ENCODE peak calls at places on chromosome 13, in seven cellular contexts. Y is CD8-positive, alpha-beta memory T cell; H is astrocyte of the cerebellum; A is endodermal cell; P is right atrium auricular region; V is hepatocyte; X is A673. D is an unnamed sample.

GRCh38 chr13:95002126-95002525 is 289.8 kb upstream of the SOX21 start:
- DNase-seq in Y (no peak), H (no peak), A (no peak), P (no peak), V (no peak), X (no peak), D (no peak)

GRCh38 chr13:44801990-44802389 is 187.3 kb downstream of the NUFIP1 start:
- DNase-seq in Y (no peak), H (peak; percentile 63), A (no peak), P (no peak), V (peak; percentile 38), X (no peak), D (peak; percentile 18)

GRCh38 chr13:77523834-77524728 is 11.4 kb upstream of the SCEL start:
- DNase-seq in Y (no peak), H (no peak), A (no peak), P (no peak), V (no peak), X (no peak), D (no peak)

GRCh38 chr13:62356977-62357376 is 941.3 kb upstream of the PCDH20 start:
- DNase-seq in Y (no peak), H (no peak), A (no peak), P (no peak), V (no peak), X (no peak), D (no peak)

GRCh38 chr13:19597523-19597922 is 35.9 kb upstream of the MPHOSPH8 start:
- DNase-seq in Y (no peak), H (no peak), A (no peak), P (no peak), V (no peak), X (peak; percentile 25), D (no peak)

GRCh38 chr13:50392977-50393376 is 377.7 kb downstream of the KCNRG start:
- DNase-seq in Y (no peak), H (no peak), A (no peak), P (no peak), V (no peak), X (no peak), D (no peak)

GRCh38 chr13:26499209-26499601 is 58.3 kb upstream of the WASF3 start:
- DNase-seq in Y (no peak), H (no peak), A (no peak), P (no peak), V (no peak), X (no peak), D (no peak)

GRCh38 chr13:21676611-21677021 is 5.7 kb downstream of the FGF9 start:
- DNase-seq in Y (no peak), H (no peak), A (peak; percentile 90), P (no peak), V (peak; percentile 54), X (no peak), D (no peak)

GRCh38 chr13:94914829-94915228 is 202.5 kb upstream of the SOX21 start:
- DNase-seq in Y (no peak), H (no peak), A (no peak), P (no peak), V (no peak), X (no peak), D (no peak)

GRCh38 chr13:111338841-111339240 is 18.4 kb downstream of the TEX29 start:
- DNase-seq in Y (no peak), H (no peak), A (peak; percentile 20), P (peak; percentile 48), V (no peak), X (no peak), D (no peak)

GRCh38 chr13:60221581-60221980 is 57.9 kb upstream of the DIAPH3 start:
- DNase-seq in Y (no peak), H (no peak), A (no peak), P (no peak), V (no peak), X (no peak), D (no peak)

GRCh38 chr13:111337206-111337605 is 16.8 kb downstream of the TEX29 start:
- DNase-seq in Y (no peak), H (peak; percentile 47), A (peak; percentile 15), P (peak; percentile 7), V (peak; percentile 63), X (no peak), D (peak; percentile 85)

GRCh38 chr13:88887045-88887662 is 1216.0 kb downstream of the SLITRK5 start:
- DNase-seq in Y (no peak), H (no peak), A (peak; percentile 59), P (no peak), V (no peak), X (no peak), D (no peak)

DNA sequence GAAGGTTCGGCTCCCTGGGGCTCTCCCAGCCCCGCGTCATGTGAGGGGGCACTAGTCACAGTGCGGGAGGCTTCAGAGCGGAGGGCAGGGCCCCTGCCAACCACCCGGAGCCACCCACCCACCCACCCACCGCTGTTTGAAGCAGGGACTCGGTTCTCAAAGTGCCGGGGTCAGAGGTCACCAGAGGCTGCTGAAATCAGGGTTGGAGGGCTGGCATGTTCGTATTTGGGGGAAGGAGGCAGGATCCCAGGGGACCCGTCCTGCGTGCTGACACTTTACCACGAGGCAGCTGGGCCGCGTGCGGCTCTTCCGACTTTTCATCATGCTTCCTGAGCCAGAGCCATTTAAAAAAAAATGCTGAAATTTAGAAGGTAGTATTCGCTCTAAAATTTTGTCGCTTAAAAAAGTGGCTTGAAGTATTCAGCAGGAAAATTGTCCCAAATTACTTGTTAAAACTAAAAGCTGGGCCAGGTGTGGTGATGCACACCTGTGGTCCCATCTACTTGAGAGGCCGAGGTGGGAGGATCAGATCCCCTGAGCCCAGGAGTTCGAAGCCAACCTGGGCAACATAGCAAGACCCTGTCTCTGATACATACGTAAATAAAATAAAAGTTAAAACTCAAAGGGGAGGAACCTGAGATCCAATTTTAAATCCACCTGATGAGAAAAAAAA is 21.2 kb downstream of the ATP11A start:
- DNase-seq in Y (no peak), H (no peak), A (no peak), P (no peak), V (no peak), X (no peak), D (no peak)
- H3K4me3 ChIP-seq in Y (no peak overlapping the region), H (peak overlapping the region; percentile 21), A (peak overlapping the region; percentile 64), P (peak overlapping the region; percentile 5), V (no peak overlapping the region), X (no peak overlapping the region), D (peak overlapping the region; percentile 26)

GRCh38 chr13:106621833-106622232 is 53.9 kb upstream of the ARGLU1 start:
- DNase-seq in Y (no peak), H (no peak), A (no peak), P (no peak), V (no peak), X (no peak), D (no peak)

GRCh38 chr13:106617561-106617960 is 49.6 kb upstream of the ARGLU1 start:
- DNase-seq in Y (no peak), H (peak; percentile 19), A (peak; percentile 85), P (no peak), V (no peak), X (peak; percentile 78), D (no peak)

GRCh38 chr13:106623799-106624198 is 55.9 kb upstream of the ARGLU1 start:
- DNase-seq in Y (no peak), H (no peak), A (no peak), P (no peak), V (no peak), X (no peak), D (no peak)

GRCh38 chr13:106616729-106617128 is 48.8 kb upstream of the ARGLU1 start:
- DNase-seq in Y (no peak), H (no peak), A (no peak), P (no peak), V (no peak), X (no peak), D (no peak)

DNA sequence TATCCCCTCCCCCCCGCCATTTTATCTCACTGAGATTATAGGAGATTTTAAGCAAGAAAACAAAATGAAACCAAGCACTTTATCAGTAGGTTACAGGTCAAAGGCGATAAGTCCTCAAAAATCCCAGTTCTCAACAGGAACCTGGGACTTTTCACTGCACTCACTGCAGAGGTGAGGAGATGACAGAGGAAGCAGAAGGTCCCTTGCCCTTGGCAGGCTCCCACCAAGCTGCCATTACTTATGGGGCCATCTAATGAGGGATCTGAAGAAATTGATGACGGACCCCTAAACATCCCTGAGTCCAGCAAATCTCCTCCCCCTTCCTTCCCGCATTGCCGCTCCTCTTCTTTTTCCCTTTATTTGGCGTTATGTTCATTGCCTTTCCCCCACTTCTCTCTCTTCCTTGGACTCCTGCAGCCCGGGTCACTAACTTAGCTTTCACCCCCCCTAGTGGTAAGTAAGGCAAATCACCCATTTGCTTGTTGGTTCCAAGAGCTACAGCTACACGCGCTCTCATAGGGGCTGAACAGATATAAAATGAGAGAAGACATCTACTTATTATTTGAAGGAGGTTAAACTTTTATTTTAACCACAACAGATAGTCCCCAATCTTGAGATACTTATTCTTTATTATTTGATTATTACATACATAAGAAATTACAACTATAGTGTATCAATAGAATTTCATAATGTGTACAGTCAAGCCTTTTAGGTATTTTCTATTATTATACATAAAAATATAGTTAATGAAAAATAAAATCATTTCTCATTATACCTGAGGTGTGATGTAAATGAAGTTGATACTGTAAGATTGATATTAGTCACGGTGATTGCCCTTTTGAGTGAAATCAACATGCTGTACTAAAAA is 52.0 kb upstream of the ARGLU1 start:
- DNase-seq in Y (peak; percentile 28), H (peak; percentile 36), A (peak; percentile 73), P (no peak), V (peak; percentile 84), X (peak; percentile 78), D (no peak)
- H3K4me3 ChIP-seq in Y (no peak overlapping the region), H (no peak overlapping the region), A (no peak overlapping the region), P (no peak overlapping the region), V (no peak overlapping the region), X (no peak overlapping the region), D (no peak overlapping the region)

GRCh38 chr13:110298566-110299321 is 8.2 kb downstream of the COL4A1 start:
- DNase-seq in Y (no peak), H (no peak), A (peak; percentile 76), P (peak; percentile 65), V (no peak), X (no peak), D (no peak)
- H3K4me3 ChIP-seq in Y (no peak overlapping the region), H (no peak overlapping the region), A (no peak overlapping the region), P (no peak overlapping the region), V (no peak overlapping the region), X (no peak overlapping the region), D (no peak overlapping the region)

DNA sequence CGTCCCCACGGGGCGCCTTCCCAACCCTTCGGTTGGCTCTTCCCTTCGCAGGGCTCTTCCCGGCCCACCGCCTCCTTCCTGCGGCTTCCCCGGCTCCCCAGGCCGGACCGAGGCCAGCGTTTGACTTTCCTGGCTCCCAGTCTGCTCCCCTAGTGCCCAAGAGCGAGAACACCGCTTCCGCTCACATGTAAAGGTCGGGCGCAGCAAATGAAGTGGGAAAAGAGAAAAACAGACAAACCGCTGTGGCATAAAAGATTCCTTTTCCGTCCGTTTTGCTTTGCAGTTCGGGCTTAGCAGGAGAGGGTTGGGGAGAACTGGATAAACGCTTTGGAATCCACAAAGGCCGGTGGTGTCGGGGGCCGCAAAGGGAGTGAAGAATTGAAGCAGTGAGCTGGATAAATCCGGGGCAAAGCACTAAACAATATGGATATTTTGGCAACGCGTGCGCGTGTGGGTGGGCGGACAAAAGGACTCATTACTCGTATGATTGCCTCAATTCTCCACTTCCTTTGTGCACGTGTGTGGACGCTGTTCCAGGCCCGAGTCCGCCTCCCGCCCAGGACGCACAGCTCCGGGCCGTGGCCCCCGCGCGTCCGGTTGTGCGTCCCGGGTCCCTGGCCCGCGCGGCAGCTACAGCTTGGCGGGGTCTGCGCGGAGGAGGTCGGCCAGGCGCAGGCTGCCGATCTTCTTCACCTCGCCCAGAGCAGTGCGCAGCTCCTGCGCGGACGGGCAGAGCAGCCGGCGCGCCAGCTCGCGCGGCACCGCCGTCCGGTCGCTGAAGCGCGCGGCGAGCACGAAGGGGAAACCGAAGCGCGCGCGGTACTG is 8.6 kb upstream of the CDX2 start:
- DNase-seq in Y (no peak), H (no peak), A (peak; percentile 85), P (no peak), V (no peak), X (peak; percentile 22), D (no peak)
- H3K4me3 ChIP-seq in Y (no peak overlapping the region), H (no peak overlapping the region), A (no peak overlapping the region), P (no peak overlapping the region), V (peak overlapping the region; percentile 36), X (no peak overlapping the region), D (no peak overlapping the region)

D was measured in BJ.